ENCODE peak calls at places on chromosomes 2 and 18, in five cellular contexts. Q is fibroblast of lung; A is RWPE1; V is CD8-positive, alpha-beta T cell; P is foreskin fibroblast. J is an unnamed sample.
A peak's percentile ranks its signal among the peaks of the same experiment; 100 is the strongest.

GRCh38 chr2:226578879-226579278 is 220.7 kb downstream of the IRS1 start:
- DNase-seq in Q (peak; percentile 72), A (peak; percentile 14), V (no peak), P (peak; percentile 51), J (peak; percentile 44)

GRCh38 chr2:237260032-237260431 is 153.9 kb downstream of the COL6A3 start:
- DNase-seq in Q (peak; percentile 63), A (no peak), V (no peak), P (no peak), J (no peak)

GRCh38 chr2:152717242-152718046 is at the start of gene PRPF40A:
- DNase-seq in Q (peak; percentile 97), A (peak; percentile 99), V (peak; percentile 97), P (peak; percentile 99), J (peak; percentile 97)

GRCh38 chr18:78196280-78196679 is 783.3 kb upstream of the SALL3 start:
- DNase-seq in Q (no peak), A (no peak), V (no peak), P (no peak), J (no peak)

GRCh38 chr2:37246205-37246604 is 14.7 kb downstream of the NDUFAF7 start:
- DNase-seq in Q (no peak), A (no peak), V (no peak), P (no peak), J (no peak)

GRCh38 chr2:109437325-109438090 is 176.3 kb downstream of the SEPTIN10 start:
- DNase-seq in Q (no peak), A (no peak), V (no peak), P (no peak), J (no peak)

GRCh38 chr18:77329651-77330050 is 80.0 kb downstream of the GALR1 start:
- DNase-seq in Q (no peak), A (no peak), V (no peak), P (no peak), J (no peak)

GRCh38 chr18:75884728-75885127 is 457.2 kb upstream of the SMIM21 start:
- DNase-seq in Q (no peak), A (no peak), V (no peak), P (no peak), J (no peak)

GRCh38 chr2:65416945-65417344 is 15.5 kb downstream of the SPRED2 start:
- DNase-seq in Q (no peak), A (no peak), V (no peak), P (no peak), J (no peak)

GRCh38 chr2:164514491-164514890 is 106.8 kb downstream of the GRB14 start:
- DNase-seq in Q (peak; percentile 56), A (peak; percentile 74), V (no peak), P (no peak), J (peak; percentile 86)

GRCh38 chr2:204000446-204000845 is 63.9 kb downstream of the ICOS start:
- DNase-seq in Q (no peak), A (no peak), V (no peak), P (no peak), J (no peak)

GRCh38 chr2:232481322-232482140 is 6.1 kb downstream of the ECEL1 start:
- DNase-seq in Q (no peak), A (no peak), V (no peak), P (no peak), J (no peak)

GRCh38 chr2:12928706-12929291 is 212.1 kb downstream of the TRIB2 start:
- DNase-seq in Q (peak; percentile 30), A (peak; percentile 7), V (no peak), P (no peak), J (peak; percentile 8)

GRCh38 chr2:105769504-105769903 is 24.8 kb downstream of the NCK2 start:
- DNase-seq in Q (no peak), A (no peak), V (no peak), P (no peak), J (no peak)

GRCh38 chr2:112685167-112685884 is 35.5 kb upstream of the NT5DC4 start:
- DNase-seq in Q (no peak), A (no peak), V (no peak), P (no peak), J (no peak)
- TF ChIP-seq CTCF in Q (peak; percentile 35), A (no peak), V (no peak), P (peak; percentile 18), J (peak; percentile 37)

DNA sequence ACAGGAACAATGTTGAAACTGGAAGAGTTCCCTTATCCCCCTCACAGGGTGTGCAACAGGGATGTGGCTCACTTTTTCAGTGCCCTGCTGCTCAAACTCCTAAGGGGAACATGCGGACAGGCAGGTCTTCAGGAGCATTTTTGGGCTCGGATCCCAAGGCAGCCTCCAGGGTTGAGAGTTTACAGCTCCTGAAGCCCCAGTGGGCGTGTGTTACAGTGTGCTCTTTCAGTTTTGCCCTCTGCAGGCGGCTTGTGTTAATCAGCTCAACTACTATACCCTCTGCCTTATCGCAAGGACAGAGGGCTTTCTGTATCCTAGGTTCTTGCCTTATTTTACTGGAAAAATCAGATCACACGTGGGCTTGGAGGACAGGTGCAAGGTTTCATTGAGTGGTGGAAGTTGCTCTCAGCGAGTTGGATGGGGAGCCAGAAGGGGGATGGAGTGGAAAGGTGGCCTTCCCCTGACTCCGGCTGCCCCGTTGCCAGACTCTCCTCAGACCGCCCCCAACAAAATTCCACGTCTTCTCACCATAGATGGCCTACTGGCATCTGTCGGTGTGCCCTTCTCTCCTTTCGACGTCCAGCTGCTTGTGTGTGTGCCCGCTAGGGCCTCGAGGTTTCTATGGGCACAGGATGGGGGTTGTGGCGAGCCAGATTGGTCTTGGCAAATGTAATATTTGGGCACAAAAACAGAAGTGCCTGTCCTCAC is 541.9 kb downstream of the TMX3 start:
- DNase-seq in Q (no peak), A (no peak), V (no peak), P (no peak), J (no peak)
- TF ChIP-seq CTCF in Q (no peak), A (no peak), V (no peak), P (no peak), J (no peak)

DNA sequence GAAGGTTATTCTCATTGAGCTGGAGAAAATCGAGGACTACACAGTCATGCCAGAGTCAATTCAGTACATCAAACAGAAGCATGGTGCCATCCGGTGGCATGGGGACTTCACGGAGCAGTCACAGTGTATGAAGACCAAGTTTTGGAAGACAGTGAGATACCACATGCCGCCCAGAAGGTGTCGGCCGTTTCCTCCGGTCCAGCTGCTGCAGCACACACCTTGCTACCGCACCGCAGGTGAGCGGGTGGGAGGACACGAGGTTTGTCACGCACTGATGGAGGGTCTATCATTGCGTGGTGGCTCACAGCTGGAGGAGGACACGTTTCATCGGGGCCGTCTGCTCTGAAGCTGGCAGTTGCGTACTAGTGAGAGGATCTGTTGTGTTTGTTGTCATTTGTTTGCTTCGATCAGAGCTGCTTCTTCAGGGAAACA is 48.2 kb downstream of the IL1RL2 start:
- DNase-seq in Q (no peak), A (no peak), V (no peak), P (no peak), J (no peak)
- TF ChIP-seq CTCF in Q (no peak), A (no peak), V (no peak), P (no peak), J (no peak)

DNA sequence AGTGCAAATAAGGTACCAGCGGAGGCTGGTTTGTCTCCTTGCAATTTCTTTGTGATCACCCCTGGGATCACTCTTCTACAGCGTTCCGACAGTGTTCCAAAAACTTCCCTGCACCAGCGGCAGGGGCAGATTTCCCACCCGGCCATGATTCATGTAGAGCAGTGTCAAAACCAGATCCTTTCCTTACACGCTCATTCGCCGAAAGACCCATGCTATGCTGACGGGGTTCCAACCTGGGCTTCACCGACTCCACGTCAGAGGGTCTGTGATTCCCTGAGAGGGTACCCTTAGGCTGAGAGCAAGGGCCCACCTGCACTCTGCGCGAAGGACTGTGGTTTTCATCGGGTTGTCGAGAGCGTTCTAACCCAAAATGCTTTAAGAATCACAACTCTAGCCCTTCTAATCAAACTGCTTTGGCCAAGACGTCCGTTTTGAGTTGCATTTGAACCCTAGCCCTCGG is 379 bp upstream of the TTC27 start:
- DNase-seq in Q (peak; percentile 67), A (peak; percentile 20), V (peak; percentile 9), P (peak; percentile 61), J (peak; percentile 21)
- TF ChIP-seq CTCF in Q (peak; percentile 37), A (no peak), V (no peak), P (peak; percentile 30), J (peak; percentile 22)

GRCh38 chr2:45649457-45649854 is 2.0 kb upstream of the PRKCE start:
- DNase-seq in Q (no peak), A (no peak), V (no peak), P (no peak), J (no peak)
- TF ChIP-seq CTCF in Q (no peak), A (no peak), V (no peak), P (no peak), J (no peak)

GRCh38 chr2:88627055-88627855 is at the start of gene EIF2AK3:
- DNase-seq in Q (peak; percentile 100), A (peak; percentile 100), V (peak; percentile 88), P (peak; percentile 100), J (peak; percentile 100)
- TF ChIP-seq CTCF in Q (no peak), A (no peak), V (no peak), P (no peak), J (no peak)

GRCh38 chr2:39228413-39229209 is 15.2 kb downstream of the CDKL4 start:
- DNase-seq in Q (peak; percentile 1), A (no peak), V (no peak), P (no peak), J (no peak)

GRCh38 chr2:39225564-39225963 is 18.2 kb downstream of the CDKL4 start:
- DNase-seq in Q (no peak), A (no peak), V (no peak), P (no peak), J (no peak)

GRCh38 chr2:39232141-39232540 is 11.6 kb downstream of the CDKL4 start:
- DNase-seq in Q (peak; percentile 12), A (no peak), V (no peak), P (no peak), J (no peak)

GRCh38 chr2:39223909-39224308 is 19.9 kb downstream of the CDKL4 start:
- DNase-seq in Q (no peak), A (no peak), V (no peak), P (no peak), J (no peak)

DNA sequence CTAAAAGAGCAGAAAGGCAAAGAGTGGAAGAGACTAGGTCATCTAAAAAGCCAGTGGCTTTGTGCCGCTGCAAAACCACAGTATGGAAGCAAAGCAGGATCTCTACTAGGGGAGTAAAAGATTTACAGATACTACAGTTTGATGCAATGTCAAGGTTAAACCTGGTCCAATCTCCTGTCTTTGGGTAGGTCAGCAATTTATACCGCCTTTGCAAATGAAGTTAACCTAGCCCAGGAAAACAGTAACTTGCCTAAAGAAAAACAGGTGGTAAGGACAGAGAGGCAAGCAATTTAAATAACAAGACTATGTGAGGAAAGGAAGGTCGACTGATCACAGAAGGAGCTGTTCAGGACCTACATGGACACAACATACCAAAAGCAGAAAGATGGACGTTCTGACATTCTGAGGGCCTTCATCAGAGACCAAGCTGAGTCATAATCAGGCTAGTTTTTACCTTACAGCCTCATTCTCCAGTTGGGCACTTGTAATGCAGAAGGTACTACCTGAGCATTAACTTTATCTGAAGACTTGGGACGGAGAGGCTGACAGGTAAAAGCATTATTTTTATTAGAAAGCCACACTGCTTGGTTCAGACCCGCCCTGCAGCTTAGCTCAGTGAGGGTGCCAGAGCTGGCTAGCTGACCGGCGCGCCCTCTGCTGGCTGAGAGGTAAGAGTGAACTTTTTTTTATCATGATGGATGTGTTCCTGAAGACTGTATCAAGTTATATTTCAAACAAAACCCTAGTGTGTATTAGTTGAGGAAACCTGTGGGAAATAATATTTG is 15.9 kb downstream of the CDKL4 start:
- DNase-seq in Q (peak; percentile 58), A (peak; percentile 68), V (peak; percentile 79), P (peak; percentile 56), J (peak; percentile 47)
- TF ChIP-seq CTCF in Q (peak; percentile 82), A (peak; percentile 92), V (peak; percentile 76), P (peak; percentile 85), J (peak; percentile 94)